ENCODE peak calls at places on chromosomes 6 and 20, in five cellular contexts. F is foreskin fibroblast, R is NCI-H748 treated with DMSO at 0.1 percent for 48 hours, W is iris pigment epithelial cell, H is sciatic nerve. V is an unnamed sample.

GRCh38 chr20:23284009-23284408 is 66.6 kb upstream of the NXT1 start:
- DNase-seq in W (no peak), R (no peak), F (no peak), H (no peak), V (no peak)

GRCh38 chr6:49497308-49497707 is 2.4 kb upstream of the GLYATL3 start:
- DNase-seq in W (no peak), F (no peak), R (peak), H (no peak), V (no peak)

GRCh38 chr6:53773044-53773696 is 21.6 kb upstream of the LRRC1 start:
- DNase-seq in R (no peak), H (no peak), F (no peak), W (no peak), V (no peak)

GRCh38 chr20:37403107-37404033 is 57.4 kb downstream of the SRC start:
- DNase-seq in R (no peak), W (no peak), F (no peak), H (no peak), V (no peak)

GRCh38 chr6:143940011-143940597 is 68.0 kb downstream of the PLAGL1 start:
- DNase-seq in H (no peak), W (peak), R (peak), F (no peak), V (peak)

GRCh38 chr6:50952092-50952932 is 133.6 kb downstream of the TFAP2B start:
- DNase-seq in F (no peak), R (no peak), W (peak), H (no peak), V (no peak)

GRCh38 chr20:18101125-18101820 is 36.4 kb upstream of the KAT14 start:
- DNase-seq in R (no peak), F (no peak), W (no peak), H (no peak), V (no peak)

GRCh38 chr20:61161649-61162210 is 90.3 kb upstream of the CDH4 start:
- DNase-seq in W (no peak), H (no peak), F (no peak), R (no peak), V (no peak)

GRCh38 chr20:17281478-17281877 is 54.6 kb downstream of the PCSK2 start:
- DNase-seq in H (no peak), F (no peak), R (peak), W (peak), V (no peak)

GRCh38 chr6:34157236-34157830 is 11.4 kb upstream of the GRM4 start:
- DNase-seq in R (no peak), F (no peak), H (peak), W (no peak), V (no peak)

GRCh38 chr6:100296810-100297544 is 167.7 kb downstream of the SIM1 start:
- DNase-seq in W (peak), R (peak), F (peak), H (no peak), V (peak)

GRCh38 chr6:138454976-138455706 is 44.2 kb downstream of the NHSL1 start:
- DNase-seq in R (no peak), F (no peak), W (peak), H (no peak), V (no peak)

GRCh38 chr6:140360651-140361050 is 986.2 kb upstream of the CITED2 start:
- DNase-seq in W (no peak), R (no peak), F (no peak), H (no peak), V (no peak)

GRCh38 chr6:70371454-70372105 is 41.7 kb upstream of the FAM135A start:
- DNase-seq in F (peak), R (peak), W (peak), H (no peak), V (no peak)

GRCh38 chr6:126307859-126308258 is 32.1 kb upstream of the CENPW start:
- DNase-seq in R (no peak), H (no peak), W (peak), F (peak), V (peak)

GRCh38 chr6:7758456-7758855 is 32.6 kb downstream of the BMP6 start:
- DNase-seq in F (peak), H (no peak), R (no peak), W (peak), V (peak)

GRCh38 chr6:35786810-35787209 is 6.0 kb downstream of the CLPSL1 start:
- DNase-seq in F (no peak), R (no peak), W (no peak), H (no peak), V (no peak)

GRCh38 chr6:159680104-159680503 is 12.9 kb downstream of the SOD2 start:
- DNase-seq in R (no peak), H (no peak), W (peak), F (no peak), V (no peak)

V was measured in MG63.